ENCODE peak calls at places on chromosomes 3 and 15, in nine cellular contexts. E is stimulated activated CD8-positive, alpha-beta memory T cell treated with anti-CD3 and anti-CD28 coated beads, Interleukin-4, amount 100 ng/mL, for 48 hours; N is amniotic stem cell; C is A549; D is iPS-NIHi11; I is activated T-cell treated with anti-CD3 and anti-CD28 coated beads, Interleukin-2, amount 50 U/mL, for 72 hours; T is astrocyte; M is Panc1; S is cardiac muscle cell. O is an unnamed sample.

GRCh38 chr3:69137006-69137405 is 14.6 kb upstream of the LMOD3 start:
- DNase-seq in E (no peak), N (no peak), C (no peak), D (no peak), I (no peak), T (peak), M (no peak), S (peak), O (no peak)

GRCh38 chr3:162141232-162141631 is 644.6 kb downstream of the OTOL1 start:
- DNase-seq in E (no peak), N (no peak), C (no peak), D (no peak), I (no peak), T (peak), M (no peak), S (peak), O (peak)

GRCh38 chr3:39126532-39127071 is 19.1 kb downstream of the TTC21A start:
- DNase-seq in E (no peak), N (no peak), C (peak), D (peak), I (no peak), T (no peak), M (no peak), S (peak), O (no peak)

GRCh38 chr3:2599471-2599870 is 500.8 kb downstream of the CNTN4 start:
- DNase-seq in E (no peak), N (no peak), C (no peak), D (no peak), I (no peak), T (no peak), M (no peak), S (no peak), O (no peak)

GRCh38 chr3:67907735-67908134 is 253.3 kb upstream of the SUCLG2 start:
- DNase-seq in E (no peak), N (no peak), C (no peak), D (no peak), I (no peak), T (no peak), M (no peak), S (no peak), O (no peak)

GRCh38 chr3:32480596-32480995 is 22.1 kb downstream of the CMTM6 start:
- DNase-seq in E (no peak), N (no peak), C (no peak), D (no peak), I (no peak), T (no peak), M (no peak), S (no peak), O (no peak)

GRCh38 chr15:90219421-90220141 is 14.2 kb downstream of the CIB1 start:
- DNase-seq in E (peak), N (no peak), C (no peak), D (peak), I (peak), T (no peak), M (no peak), S (peak), O (no peak)

GRCh38 chr15:71414778-71415177 is 299.5 kb downstream of the THSD4 start:
- DNase-seq in E (no peak), N (no peak), C (no peak), D (no peak), I (no peak), T (no peak), M (no peak), S (no peak), O (no peak)

GRCh38 chr3:98596902-98597500 is 3.6 kb upstream of the CPOX start:
- DNase-seq in E (no peak), N (peak), C (peak), D (no peak), I (peak), T (no peak), M (no peak), S (peak), O (no peak)

GRCh38 chr15:35442734-35443133 is 103.2 kb downstream of the DPH6 start:
- DNase-seq in E (no peak), N (no peak), C (no peak), D (no peak), I (no peak), T (no peak), M (no peak), S (no peak), O (no peak)

GRCh38 chr3:30161370-30161769 is 445.0 kb upstream of the TGFBR2 start:
- DNase-seq in E (no peak), N (no peak), C (no peak), D (no peak), I (no peak), T (peak), M (no peak), S (peak), O (no peak)

O was measured in SW 1271.